ENCODE peak calls at places on chromosomes 7 and 10, in eight cellular contexts. A is heart right ventricle; D is thoracic aorta; F is spleen; P is iPS DF 6.9; R is mammary epithelial cell; M is heart left ventricle; Y is CD8-positive, alpha-beta memory T cell. S is an unnamed sample.

GRCh38 chr7:155298288-155298833 is 683 bp downstream of the INSIG1 start:
- DNase-seq in A (no peak), P (no peak), D (no peak), R (no peak), Y (peak; percentile 11), F (no peak), M (no peak), S (no peak)

GRCh38 chr10:125859128-125859817 is 21.8 kb downstream of the DHX32 start:
- DNase-seq in F (no peak), Y (no peak), A (no peak), D (no peak), P (no peak), M (no peak), R (no peak), S (no peak)

GRCh38 chr10:67549390-67549789 is 146.6 kb downstream of the CTNNA3 start:
- DNase-seq in Y (no peak), M (no peak), D (no peak), A (no peak), F (no peak), R (no peak), P (no peak), S (no peak)

GRCh38 chr10:71553371-71553900 is 156.7 kb downstream of the CDH23 start:
- DNase-seq in R (no peak), F (no peak), A (no peak), D (no peak), P (no peak), M (no peak), Y (no peak), S (no peak)

GRCh38 chr10:52313350-52314006 is 603 bp upstream of the DKK1 start:
- DNase-seq in D (no peak), R (no peak), P (no peak), Y (no peak), F (no peak), M (no peak), A (no peak), S (no peak)

GRCh38 chr10:46020871-46021553 is 9.4 kb downstream of the NCOA4 start:
- DNase-seq in D (no peak), M (no peak), P (no peak), R (peak; percentile 83), A (no peak), Y (no peak), F (no peak), S (no peak)

GRCh38 chr7:91343420-91343819 is 79.2 kb downstream of the FZD1 start:
- DNase-seq in R (no peak), D (no peak), M (no peak), A (no peak), P (no peak), Y (no peak), F (no peak), S (no peak)

GRCh38 chr7:132149801-132150310 is 426.4 kb downstream of the PLXNA4 start:
- DNase-seq in A (no peak), R (no peak), M (no peak), P (no peak), D (no peak), F (no peak), Y (no peak), S (no peak)

GRCh38 chr10:72952901-72953223 is 1.7 kb downstream of the PLA2G12B start:
- DNase-seq in F (no peak), R (no peak), A (no peak), M (no peak), Y (no peak), P (no peak), D (no peak), S (no peak)

GRCh38 chr10:133154996-133155778 is 4.8 kb upstream of the KNDC1 start:
- DNase-seq in M (no peak), R (no peak), F (no peak), D (no peak), A (no peak), Y (no peak), P (no peak), S (no peak)

GRCh38 chr10:126502481-126502880 is 114.2 kb upstream of the ADAM12 start:
- DNase-seq in Y (no peak), M (no peak), R (no peak), F (no peak), A (no peak), D (no peak), P (no peak), S (no peak)

GRCh38 chr7:41134242-41134872 is 568.5 kb downstream of the INHBA start:
- DNase-seq in M (no peak), A (no peak), D (no peak), F (no peak), R (peak; percentile 70), Y (no peak), P (no peak), S (no peak)

GRCh38 chr10:689433-690226 is at the start of gene DIP2C:
- DNase-seq in P (no peak), F (no peak), D (no peak), Y (no peak), M (peak; percentile 85), A (peak; percentile 72), R (peak; percentile 47), S (no peak)

GRCh38 chr7:108017776-108018151 is 14.8 kb upstream of the LAMB1 start:
- DNase-seq in A (no peak), R (no peak), M (no peak), Y (no peak), F (no peak), P (no peak), D (no peak), S (no peak)

GRCh38 chr10:62163024-62163423 is 105.6 kb downstream of the RTKN2 start:
- DNase-seq in R (no peak), P (no peak), Y (no peak), D (no peak), A (no peak), F (no peak), M (no peak), S (no peak)

GRCh38 chr10:62162261-62162660 is 106.4 kb downstream of the RTKN2 start:
- DNase-seq in D (no peak), Y (no peak), M (no peak), R (no peak), A (no peak), P (no peak), F (no peak), S (no peak)

GRCh38 chr10:62170738-62171137 is 97.9 kb downstream of the RTKN2 start:
- DNase-seq in Y (no peak), D (no peak), P (no peak), M (no peak), A (no peak), R (no peak), F (no peak), S (no peak)

GRCh38 chr10:62165803-62166202 is 102.8 kb downstream of the RTKN2 start:
- DNase-seq in D (no peak), M (no peak), Y (no peak), P (no peak), F (no peak), R (no peak), A (no peak), S (no peak)

GRCh38 chr10:62166331-62167154 is 102.1 kb downstream of the RTKN2 start:
- DNase-seq in A (no peak), P (no peak), F (no peak), D (no peak), M (no peak), Y (no peak), R (no peak), S (no peak)
- H3K4me3 ChIP-seq in A (no peak overlapping the region), P (no peak overlapping the region), F (no peak overlapping the region), D (peak overlapping the region; percentile 45), M (no peak overlapping the region), Y (no peak overlapping the region), R (no peak overlapping the region), S (no peak overlapping the region)

GRCh38 chr10:131663411-131663810 is 237.4 kb upstream of the PPP2R2D start:
- DNase-seq in Y (no peak), A (no peak), M (no peak), D (no peak), F (no peak), P (no peak), R (no peak), S (no peak)

GRCh38 chr10:131668903-131669302 is 231.9 kb upstream of the PPP2R2D start:
- DNase-seq in F (no peak), R (no peak), D (no peak), M (no peak), Y (no peak), A (no peak), P (no peak), S (no peak)

GRCh38 chr10:131667047-131667446 is 233.8 kb upstream of the PPP2R2D start:
- DNase-seq in Y (no peak), P (no peak), R (no peak), D (no peak), A (no peak), F (peak; percentile 32), M (no peak), S (no peak)

GRCh38 chr10:131667561-131667960 is 233.2 kb upstream of the PPP2R2D start:
- DNase-seq in Y (no peak), A (no peak), F (peak; percentile 27), R (no peak), D (no peak), M (no peak), P (no peak), S (no peak)

GRCh38 chr10:131666091-131666490 is 234.7 kb upstream of the PPP2R2D start:
- DNase-seq in A (no peak), M (no peak), F (no peak), P (no peak), D (no peak), Y (no peak), R (no peak), S (no peak)
- H3K9me3 ChIP-seq in A (no peaks in the 10 kb centered on the region), M (no peaks in the 10 kb centered on the region), F (no peaks in the 10 kb centered on the region), P (peaks cover 1% of the 10 kb centered on the region), D (no peaks in the 10 kb centered on the region), Y (no peaks in the 10 kb centered on the region), R (peaks cover 22% of the 10 kb centered on the region), S (no peaks in the 10 kb centered on the region)

GRCh38 chr10:119412244-119412750 is 130.2 kb downstream of the RGS10 start:
- DNase-seq in M (peak; percentile 88), Y (no peak), D (no peak), F (peak; percentile 84), A (peak; percentile 82), P (no peak), R (no peak), S (no peak)
- H3K27ac ChIP-seq in M (peak overlapping the region; percentile 78), Y (no peak overlapping the region), D (peak overlapping the region; percentile 49), F (peak overlapping the region; percentile 85), A (peak overlapping the region; percentile 88), P (no peak overlapping the region), R (no peak overlapping the region), S (no peak overlapping the region)

GRCh38 chr10:6562221-6562620 is 17.9 kb downstream of the PRKCQ start:
- DNase-seq in M (no peak), A (no peak), P (no peak), F (no peak), D (no peak), Y (no peak), R (no peak), S (no peak)
- H3K4me3 ChIP-seq in M (no peak overlapping the region), A (no peak overlapping the region), P (no peak overlapping the region), F (no peak overlapping the region), D (no peak overlapping the region), Y (no peak overlapping the region), R (no peak overlapping the region), S (no peak overlapping the region)

GRCh38 chr7:1510780-1511154 is 6.6 kb upstream of the INTS1 start:
- DNase-seq in M (peak; percentile 59), Y (no peak), D (no peak), P (no peak), R (no peak), A (no peak), F (peak; percentile 82), S (no peak)
- H3K9me3 ChIP-seq in M (no peaks in the 10 kb centered on the region), Y (no peaks in the 10 kb centered on the region), D (no peaks in the 10 kb centered on the region), P (no peaks in the 10 kb centered on the region), R (no peaks in the 10 kb centered on the region), A (no peaks in the 10 kb centered on the region), F (no peaks in the 10 kb centered on the region), S (no peaks in the 10 kb centered on the region)